ENCODE peak calls at places on chromosome 20, in eight cellular contexts. G is esophagus squamous epithelium, Y is endothelial cell of umbilical vein, I is colonic mucosa, V is type B pancreatic cell, H is IMR-90, O is mesothelial cell of epicardium, D is right atrium auricular region. U is an unnamed sample.

GRCh38 chr20:48691523-48691922 is 136.3 kb downstream of the PREX1 start:
- DNase-seq in G (no peak), Y (no peak), I (no peak), V (no peak), H (peak), O (no peak), D (no peak), U (no peak)

GRCh38 chr20:11205769-11206362 is 532.1 kb upstream of the JAG1 start:
- DNase-seq in G (no peak), Y (no peak), I (no peak), V (no peak), H (no peak), O (no peak), D (no peak), U (no peak)

GRCh38 chr20:19850190-19850533 is 92.1 kb downstream of the RIN2 start:
- DNase-seq in G (no peak), Y (no peak), I (peak), V (no peak), H (no peak), O (no peak), D (no peak), U (no peak)

GRCh38 chr20:25499031-25499430 is 86.3 kb downstream of the NINL start:
- DNase-seq in G (no peak), Y (no peak), I (no peak), V (no peak), H (no peak), O (no peak), D (no peak), U (no peak)

GRCh38 chr20:33852971-33853813 is 42.0 kb downstream of the CHMP4B start:
- DNase-seq in G (no peak), Y (no peak), I (no peak), V (no peak), H (no peak), O (no peak), D (no peak), U (no peak)

GRCh38 chr20:9789136-9789535 is 49.7 kb downstream of the PAK5 start:
- DNase-seq in G (no peak), Y (no peak), I (no peak), V (no peak), H (no peak), O (no peak), D (no peak), U (no peak)

GRCh38 chr20:51106011-51106410 is 83.1 kb upstream of the KCNG1 start:
- DNase-seq in G (no peak), Y (no peak), I (no peak), V (no peak), H (no peak), O (no peak), D (no peak), U (no peak)

GRCh38 chr20:22106308-22106938 is 401.0 kb downstream of the PAX1 start:
- DNase-seq in G (no peak), Y (no peak), I (no peak), V (no peak), H (no peak), O (no peak), D (no peak), U (no peak)

GRCh38 chr20:24783631-24784492 is 165.2 kb upstream of the CST7 start:
- DNase-seq in G (no peak), Y (no peak), I (no peak), V (no peak), H (no peak), O (no peak), D (no peak), U (no peak)

GRCh38 chr20:23918101-23918862 is 38.7 kb upstream of the CST5 start:
- DNase-seq in G (no peak), Y (no peak), I (no peak), V (no peak), H (no peak), O (no peak), D (no peak), U (no peak)

GRCh38 chr20:3919352-3919751 is 30.2 kb downstream of the PANK2 start:
- DNase-seq in G (no peak), Y (no peak), I (no peak), V (no peak), H (peak), O (no peak), D (no peak), U (no peak)

GRCh38 chr20:42749548-42749947 is 440.2 kb downstream of the PTPRT start:
- DNase-seq in G (no peak), Y (no peak), I (no peak), V (no peak), H (no peak), O (no peak), D (no peak), U (no peak)

GRCh38 chr20:10927936-10928860 is 254.4 kb upstream of the JAG1 start:
- DNase-seq in G (no peak), Y (peak), I (no peak), V (no peak), H (no peak), O (no peak), D (no peak), U (no peak)

GRCh38 chr20:1840865-1841553 is 54.2 kb upstream of the SIRPA start:
- DNase-seq in G (no peak), Y (no peak), I (no peak), V (no peak), H (peak), O (no peak), D (no peak), U (no peak)

GRCh38 chr20:753897-754635 is 14.2 kb downstream of the SLC52A3 start:
- DNase-seq in G (no peak), Y (no peak), I (no peak), V (no peak), H (no peak), O (no peak), D (no peak), U (no peak)

GRCh38 chr20:17571153-17571527 is 1.3 kb downstream of the DSTN start:
- DNase-seq in G (no peak), Y (peak), I (no peak), V (no peak), H (no peak), O (no peak), D (no peak), U (no peak)

GRCh38 chr20:35307666-35308653 is 15.7 kb upstream of the FAM83C start:
- DNase-seq in G (no peak), Y (peak), I (no peak), V (no peak), H (peak), O (no peak), D (no peak), U (no peak)

DNA sequence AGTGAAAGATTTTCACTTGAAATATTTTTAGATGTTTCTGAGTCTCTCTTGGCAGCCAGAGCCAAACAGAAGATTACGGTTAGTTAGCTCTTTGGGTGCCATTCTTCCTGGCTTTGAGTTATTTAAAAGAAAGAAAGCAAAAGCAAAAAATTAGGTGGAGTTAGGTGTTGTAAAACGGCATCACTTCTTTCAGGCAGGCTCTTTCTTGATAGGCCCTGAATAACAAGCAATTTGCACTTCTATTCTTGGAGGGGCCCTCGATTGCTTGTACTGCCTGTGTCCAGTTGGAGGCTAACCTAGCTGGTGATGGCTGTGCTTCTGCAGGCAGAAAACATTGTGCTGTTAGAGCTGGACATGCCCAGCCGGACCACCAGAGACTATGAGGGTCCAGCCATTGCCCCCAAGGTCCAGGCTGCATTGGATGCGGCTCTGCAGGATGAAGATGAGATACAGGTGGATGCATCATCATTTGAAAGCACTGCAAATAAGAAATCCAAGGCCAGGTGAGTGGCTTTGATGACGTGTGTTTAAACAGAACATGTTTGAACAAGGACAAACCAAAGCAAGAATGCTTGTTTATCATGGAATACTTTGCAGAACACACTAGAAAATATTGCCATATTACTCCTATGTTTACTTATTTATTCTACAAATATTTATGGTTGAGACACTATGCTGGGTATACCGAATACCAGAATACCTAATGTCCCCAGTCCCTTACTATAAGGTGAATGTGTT is 28.1 kb upstream of the ASXL1 start:
- DNase-seq in G (no peak), Y (no peak), I (no peak), V (no peak), H (no peak), O (no peak), D (no peak), U (no peak)
- TF ChIP-seq CTCF in G (no peak), Y (no peak), I (no peak), V (no peak), H (no peak), O (no peak), D (no peak), U (no peak)

GRCh38 chr20:62778601-62779416 is 17.5 kb upstream of the MRGBP start:
- DNase-seq in G (no peak), Y (no peak), I (no peak), V (no peak), H (no peak), O (no peak), D (no peak), U (no peak)
- TF ChIP-seq CTCF in G (no peak), Y (no peak), I (no peak), V (no peak), H (no peak), O (no peak), D (no peak), U (no peak)

DNA sequence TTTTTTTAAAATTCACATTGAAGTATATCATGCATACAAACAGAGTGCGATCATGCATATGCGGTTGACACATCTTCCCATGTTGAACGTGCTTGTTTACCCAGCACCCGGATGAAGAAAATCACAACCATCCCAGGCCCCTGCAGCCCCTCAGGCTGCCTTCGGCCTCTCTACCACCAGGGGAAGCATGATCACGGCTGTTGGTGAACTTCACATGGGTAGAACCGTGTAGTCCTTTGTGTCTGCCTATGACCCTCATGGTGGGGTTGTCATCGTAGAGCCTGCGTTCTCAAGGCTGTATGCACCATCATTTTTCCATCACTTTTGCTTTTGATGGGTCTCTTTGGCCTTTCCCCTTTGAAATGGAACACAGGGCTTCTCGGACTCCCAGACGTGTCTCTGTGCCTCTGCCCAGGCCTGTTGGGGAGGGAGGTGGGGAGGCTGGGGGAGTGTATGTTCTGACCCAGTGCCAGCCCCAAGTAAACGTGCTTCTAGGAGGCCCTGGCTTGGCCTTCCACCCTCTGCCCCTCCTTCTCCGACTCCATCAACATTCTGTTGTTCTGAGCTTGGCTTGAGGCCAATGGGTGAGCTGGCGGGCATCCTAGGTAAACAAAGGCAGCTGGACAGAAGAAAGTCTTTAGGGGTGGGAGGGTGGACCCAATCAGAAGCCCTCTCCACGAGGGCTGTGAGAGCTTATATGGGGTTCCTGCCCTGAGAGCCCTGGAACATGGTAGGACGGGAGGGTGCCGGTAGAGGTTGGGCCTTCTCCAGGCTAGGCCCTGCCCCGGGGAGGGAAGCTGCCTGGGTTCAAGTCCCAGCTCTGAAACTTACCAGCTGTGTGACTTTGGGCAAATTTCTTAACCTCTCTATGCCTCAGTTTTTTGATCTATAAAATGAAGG is 39.7 kb downstream of the TGM2 start:
- DNase-seq in G (no peak), Y (peak), I (peak), V (peak), H (peak), O (no peak), D (peak), U (peak)
- TF ChIP-seq CTCF in G (no peak), Y (peak), I (no peak), V (no peak), H (peak), O (no peak), D (peak), U (no peak)

DNA sequence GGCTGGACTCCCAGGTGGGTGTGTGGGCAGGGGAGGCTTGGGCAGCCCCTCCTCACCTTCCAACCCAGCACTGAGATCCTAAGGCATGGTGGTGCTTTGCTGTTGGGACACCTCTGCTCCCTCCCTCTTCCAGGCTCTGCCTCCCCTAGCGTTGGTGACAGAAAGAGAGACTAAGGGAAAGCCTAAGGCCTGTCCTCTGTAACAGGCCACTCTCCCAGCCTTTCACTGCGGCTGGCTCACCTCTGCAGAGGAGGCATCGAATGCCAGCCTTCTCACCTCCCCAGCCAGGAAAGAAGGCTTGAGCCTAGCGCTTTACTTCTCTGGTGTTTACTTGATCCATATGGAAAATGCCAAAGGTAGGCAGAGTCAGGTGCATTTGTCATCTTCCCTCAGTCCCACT is 3.5 kb upstream of the CDH26 start:
- DNase-seq in G (no peak), Y (no peak), I (no peak), V (no peak), H (no peak), O (no peak), D (no peak), U (no peak)
- TF ChIP-seq CTCF in G (no peak), Y (no peak), I (no peak), V (no peak), H (no peak), O (no peak), D (no peak), U (no peak)

U was measured in vagina.